ENCODE peak calls at places on chromosomes 13 and 19, in seven cellular contexts. C is activated CD8-positive, alpha-beta T cell treated with anti-CD3 and anti-CD28 coated beads for 36 hours; W is activated CD4-positive, alpha-beta T cell treated with anti-CD3 and anti-CD28 coated beads, Interleukin-2, amount 10 ng/mL, durations not matched to agents 7 days and 5 days; N is ascending aorta; U is GM18507; P is T-helper 9 cell; V is M059J. E is an unnamed sample.
A peak's percentile ranks its signal among the peaks of the same experiment; 100 is the strongest.

GRCh38 chr19:1237027-1237659 is 662 bp downstream of the CBARP start:
- DNase-seq in V (no peak), P (no peak), U (no peak), N (no peak), W (no peak), C (no peak), E (no peak)

GRCh38 chr13:44848956-44849748 is 140.1 kb downstream of the NUFIP1 start:
- DNase-seq in C (no peak), U (no peak), V (no peak), N (no peak), P (no peak), W (no peak), E (no peak)

GRCh38 chr13:111179908-111180756 is 65.0 kb downstream of the ARHGEF7 start:
- DNase-seq in N (no peak), U (no peak), C (peak; percentile 56), V (no peak), P (no peak), W (peak; percentile 30), E (no peak)

GRCh38 chr13:113121183-113121927 is 1.2 kb upstream of the F10 start:
- DNase-seq in N (peak; percentile 60), C (no peak), P (no peak), W (no peak), V (no peak), U (no peak), E (no peak)

GRCh38 chr19:13208131-13208963 is 58.1 kb downstream of the IER2 start:
- DNase-seq in V (no peak), C (peak; percentile 80), N (peak; percentile 80), W (peak; percentile 75), P (peak; percentile 36), U (peak; percentile 73), E (peak; percentile 79)

GRCh38 chr13:29573190-29573589 is 22.3 kb downstream of the SLC7A1 start:
- DNase-seq in U (no peak), C (no peak), P (no peak), W (no peak), V (no peak), N (no peak), E (peak; percentile 61)

GRCh38 chr13:114073881-114074551 is 58.4 kb downstream of the RASA3 start:
- DNase-seq in P (no peak), C (no peak), V (no peak), N (peak; percentile 49), W (no peak), U (no peak), E (no peak)

GRCh38 chr13:37954191-37954590 is 84.6 kb upstream of the TRPC4 start:
- DNase-seq in P (no peak), U (no peak), N (no peak), W (no peak), C (no peak), V (peak; percentile 8), E (no peak)

GRCh38 chr13:30401347-30401746 is 20.9 kb upstream of the UBE2L5 start:
- DNase-seq in C (no peak), P (no peak), U (no peak), N (no peak), W (no peak), V (no peak), E (no peak)

E was measured in NB4.